ENCODE peak calls at places on chromosomes 7 and 10, in six cellular contexts. One of them, this sample, is unnamed.

GRCh38 chr7:22597845-22598244 is 97.9 kb upstream of the STEAP1B start:
- DNase-seq in heart right ventricle: no peak
- DNase-seq in substantia nigra: no peak
- DNase-seq in right cardiac atrium: no peak
- DNase-seq in stomach: no peak
- DNase-seq in CD4-positive, alpha-beta T cell: no peak
- DNase-seq in this sample: no peak

GRCh38 chr10:102334106-102334505 is 61.4 kb upstream of the NFKB2 start:
- DNase-seq in heart right ventricle: peak; percentile 51
- DNase-seq in substantia nigra: no peak
- DNase-seq in right cardiac atrium: peak; percentile 76
- DNase-seq in stomach: peak; percentile 32
- DNase-seq in CD4-positive, alpha-beta T cell: no peak
- DNase-seq in this sample: no peak

GRCh38 chr7:143229054-143229790 is 7.4 kb downstream of the TAS2R40 start:
- DNase-seq in heart right ventricle: peak; percentile 39
- DNase-seq in substantia nigra: no peak
- DNase-seq in right cardiac atrium: no peak
- DNase-seq in stomach: no peak
- DNase-seq in CD4-positive, alpha-beta T cell: no peak
- DNase-seq in this sample: no peak

GRCh38 chr7:100726998-100727761 is 6.2 kb upstream of the ZAN start:
- DNase-seq in heart right ventricle: no peak
- DNase-seq in substantia nigra: no peak
- DNase-seq in right cardiac atrium: no peak
- DNase-seq in stomach: no peak
- DNase-seq in CD4-positive, alpha-beta T cell: no peak
- DNase-seq in this sample: no peak

GRCh38 chr7:98995111-98995510 is 116.8 kb downstream of the TRRAP start:
- DNase-seq in heart right ventricle: no peak
- DNase-seq in substantia nigra: no peak
- DNase-seq in right cardiac atrium: no peak
- DNase-seq in stomach: no peak
- DNase-seq in CD4-positive, alpha-beta T cell: no peak
- DNase-seq in this sample: no peak

GRCh38 chr7:512541-513311 is 6.9 kb downstream of the PDGFA start:
- DNase-seq in heart right ventricle: no peak
- DNase-seq in substantia nigra: no peak
- DNase-seq in right cardiac atrium: peak; percentile 62
- DNase-seq in stomach: peak; percentile 87
- DNase-seq in CD4-positive, alpha-beta T cell: no peak
- DNase-seq in this sample: peak; percentile 75

GRCh38 chr10:58477902-58478301 is 34.8 kb upstream of the BICC1 start:
- DNase-seq in heart right ventricle: no peak
- DNase-seq in substantia nigra: no peak
- DNase-seq in right cardiac atrium: peak; percentile 41
- DNase-seq in stomach: no peak
- DNase-seq in CD4-positive, alpha-beta T cell: no peak
- DNase-seq in this sample: no peak

GRCh38 chr10:110912374-110912773 is 6.6 kb downstream of the BBIP1 start:
- DNase-seq in heart right ventricle: no peak
- DNase-seq in substantia nigra: no peak
- DNase-seq in right cardiac atrium: no peak
- DNase-seq in stomach: no peak
- DNase-seq in CD4-positive, alpha-beta T cell: no peak
- DNase-seq in this sample: no peak

GRCh38 chr10:69464801-69465401 is 13.6 kb downstream of the TSPAN15 start:
- DNase-seq in heart right ventricle: no peak
- DNase-seq in substantia nigra: no peak
- DNase-seq in right cardiac atrium: peak; percentile 78
- DNase-seq in stomach: peak; percentile 34
- DNase-seq in CD4-positive, alpha-beta T cell: no peak
- DNase-seq in this sample: peak; percentile 71

GRCh38 chr7:28787116-28787515 is 171.0 kb downstream of the TRIL start:
- DNase-seq in heart right ventricle: no peak
- DNase-seq in substantia nigra: no peak
- DNase-seq in right cardiac atrium: no peak
- DNase-seq in stomach: no peak
- DNase-seq in CD4-positive, alpha-beta T cell: no peak
- DNase-seq in this sample: no peak

GRCh38 chr7:55552320-55553086 is 19.8 kb downstream of the VOPP1 start:
- DNase-seq in heart right ventricle: peak; percentile 59
- DNase-seq in substantia nigra: no peak
- DNase-seq in right cardiac atrium: no peak
- DNase-seq in stomach: peak; percentile 62
- DNase-seq in CD4-positive, alpha-beta T cell: no peak
- DNase-seq in this sample: peak; percentile 81

GRCh38 chr10:131811239-131812011 is 89.4 kb upstream of the PPP2R2D start:
- DNase-seq in heart right ventricle: no peak
- DNase-seq in substantia nigra: no peak
- DNase-seq in right cardiac atrium: no peak
- DNase-seq in stomach: peak; percentile 15
- DNase-seq in CD4-positive, alpha-beta T cell: no peak
- DNase-seq in this sample: no peak

GRCh38 chr10:73956476-73957338 is 41.2 kb upstream of the VCL start:
- DNase-seq in heart right ventricle: no peak
- DNase-seq in substantia nigra: no peak
- DNase-seq in right cardiac atrium: peak; percentile 47
- DNase-seq in stomach: no peak
- DNase-seq in CD4-positive, alpha-beta T cell: no peak
- DNase-seq in this sample: no peak

GRCh38 chr7:106256137-106256536 is 28.6 kb downstream of the NAMPT start:
- DNase-seq in heart right ventricle: no peak
- DNase-seq in substantia nigra: no peak
- DNase-seq in right cardiac atrium: no peak
- DNase-seq in stomach: no peak
- DNase-seq in CD4-positive, alpha-beta T cell: no peak
- DNase-seq in this sample: no peak

GRCh38 chr7:100400656-100401055 is 27.4 kb downstream of the PILRA start:
- DNase-seq in heart right ventricle: no peak
- DNase-seq in substantia nigra: no peak
- DNase-seq in right cardiac atrium: no peak
- DNase-seq in stomach: no peak
- DNase-seq in CD4-positive, alpha-beta T cell: no peak
- DNase-seq in this sample: no peak

GRCh38 chr10:101867931-101868330 is 24.3 kb upstream of the KCNIP2 start:
- DNase-seq in heart right ventricle: no peak
- DNase-seq in substantia nigra: no peak
- DNase-seq in right cardiac atrium: no peak
- DNase-seq in stomach: no peak
- DNase-seq in CD4-positive, alpha-beta T cell: no peak
- DNase-seq in this sample: no peak

GRCh38 chr7:47291461-47292051 is 290.4 kb downstream of the TNS3 start:
- DNase-seq in heart right ventricle: no peak
- DNase-seq in substantia nigra: no peak
- DNase-seq in right cardiac atrium: no peak
- DNase-seq in stomach: no peak
- DNase-seq in CD4-positive, alpha-beta T cell: no peak
- DNase-seq in this sample: peak; percentile 73

GRCh38 chr10:4399571-4399970 is 426.4 kb upstream of the AKR1E2 start:
- DNase-seq in heart right ventricle: no peak
- DNase-seq in substantia nigra: no peak
- DNase-seq in right cardiac atrium: no peak
- DNase-seq in stomach: no peak
- DNase-seq in CD4-positive, alpha-beta T cell: no peak
- DNase-seq in this sample: no peak

GRCh38 chr7:86643478-86644281 is at the start of gene GRM3:
- DNase-seq in heart right ventricle: no peak
- DNase-seq in substantia nigra: peak; percentile 47
- DNase-seq in right cardiac atrium: peak; percentile 79
- DNase-seq in stomach: no peak
- DNase-seq in CD4-positive, alpha-beta T cell: no peak
- DNase-seq in this sample: no peak

GRCh38 chr7:101829856-101830255 is 12.4 kb downstream of the CUX1 start:
- DNase-seq in heart right ventricle: no peak
- DNase-seq in substantia nigra: no peak
- DNase-seq in right cardiac atrium: no peak
- DNase-seq in stomach: no peak
- DNase-seq in CD4-positive, alpha-beta T cell: no peak
- DNase-seq in this sample: no peak

GRCh38 chr7:10212664-10213063 is 761.0 kb upstream of the PHF14 start:
- DNase-seq in heart right ventricle: no peak
- DNase-seq in substantia nigra: no peak
- DNase-seq in right cardiac atrium: no peak
- DNase-seq in stomach: no peak
- DNase-seq in CD4-positive, alpha-beta T cell: no peak
- DNase-seq in this sample: no peak

GRCh38 chr7:106778656-106779250 is 86.3 kb upstream of the PIK3CG start:
- DNase-seq in heart right ventricle: no peak
- DNase-seq in substantia nigra: no peak
- DNase-seq in right cardiac atrium: no peak
- DNase-seq in stomach: no peak
- DNase-seq in CD4-positive, alpha-beta T cell: no peak
- DNase-seq in this sample: no peak

GRCh38 chr7:84714765-84715164 is 472.1 kb downstream of the SEMA3D start:
- DNase-seq in heart right ventricle: no peak
- DNase-seq in substantia nigra: no peak
- DNase-seq in right cardiac atrium: no peak
- DNase-seq in stomach: no peak
- DNase-seq in CD4-positive, alpha-beta T cell: no peak
- DNase-seq in this sample: no peak

GRCh38 chr7:157975401-157976372 is 611.9 kb downstream of the PTPRN2 start:
- DNase-seq in heart right ventricle: no peak
- DNase-seq in substantia nigra: no peak
- DNase-seq in right cardiac atrium: no peak
- DNase-seq in stomach: no peak
- DNase-seq in CD4-positive, alpha-beta T cell: no peak
- DNase-seq in this sample: no peak

GRCh38 chr7:91372323-91372722 is 108.1 kb downstream of the FZD1 start:
- DNase-seq in heart right ventricle: no peak
- DNase-seq in substantia nigra: no peak
- DNase-seq in right cardiac atrium: no peak
- DNase-seq in stomach: no peak
- DNase-seq in CD4-positive, alpha-beta T cell: no peak
- DNase-seq in this sample: no peak

DNA sequence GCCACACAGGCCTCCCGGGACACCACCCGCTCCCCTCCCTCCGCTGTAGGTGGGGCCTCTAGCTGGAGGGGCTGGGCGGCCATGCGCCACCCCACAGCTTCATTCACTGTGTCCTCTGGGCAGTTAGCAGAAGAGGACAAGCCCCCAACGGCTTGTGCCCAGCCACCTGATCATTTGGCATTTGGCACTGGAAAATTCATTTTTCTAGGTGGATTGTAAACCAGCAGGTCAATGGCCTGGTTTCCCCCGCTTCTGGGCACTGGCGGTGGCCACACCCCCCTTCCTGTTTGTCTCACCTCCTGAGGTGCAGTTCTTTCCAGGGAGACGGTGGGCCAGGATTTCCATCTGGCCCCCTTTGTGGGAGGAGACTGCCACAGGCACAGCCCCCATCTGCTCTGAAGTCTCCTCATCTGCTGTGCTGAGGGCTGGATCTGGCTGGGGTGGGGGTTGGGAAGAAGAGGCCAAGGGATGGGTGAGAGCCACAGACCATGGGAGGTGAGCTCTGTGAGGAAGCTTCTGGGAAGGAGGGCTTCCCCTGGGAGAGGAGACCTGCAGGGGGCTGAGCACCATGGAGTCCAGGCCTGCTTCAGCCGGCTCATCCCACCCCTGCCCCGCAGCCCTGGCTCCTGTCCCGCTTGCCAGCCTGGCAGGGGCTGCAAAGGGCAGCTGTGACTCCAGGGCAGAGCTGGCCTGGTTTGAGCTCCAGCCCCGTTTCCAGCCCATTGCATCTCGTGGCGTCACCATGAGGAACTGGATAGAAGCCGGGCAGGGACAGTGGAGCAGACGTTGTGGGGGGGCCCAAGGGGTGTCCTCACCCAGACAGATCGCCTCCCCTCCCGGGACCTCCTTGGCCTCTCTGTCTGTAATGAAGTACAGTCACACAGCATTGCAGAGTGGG is 40.1 kb upstream of the SLC29A3 start:
- DNase-seq in heart right ventricle: no peak
- DNase-seq in substantia nigra: peak; percentile 13
- DNase-seq in right cardiac atrium: no peak
- DNase-seq in stomach: no peak
- DNase-seq in CD4-positive, alpha-beta T cell: no peak
- DNase-seq in this sample: no peak
- H3K27ac ChIP-seq in heart right ventricle: no peak overlapping the region
- H3K27ac ChIP-seq in substantia nigra: peak overlapping the region; percentile 78
- H3K27ac ChIP-seq in right cardiac atrium: no peak overlapping the region
- H3K27ac ChIP-seq in stomach: no peak overlapping the region
- H3K27ac ChIP-seq in CD4-positive, alpha-beta T cell: no peak overlapping the region
- H3K27ac ChIP-seq in this sample: no peak overlapping the region

DNA sequence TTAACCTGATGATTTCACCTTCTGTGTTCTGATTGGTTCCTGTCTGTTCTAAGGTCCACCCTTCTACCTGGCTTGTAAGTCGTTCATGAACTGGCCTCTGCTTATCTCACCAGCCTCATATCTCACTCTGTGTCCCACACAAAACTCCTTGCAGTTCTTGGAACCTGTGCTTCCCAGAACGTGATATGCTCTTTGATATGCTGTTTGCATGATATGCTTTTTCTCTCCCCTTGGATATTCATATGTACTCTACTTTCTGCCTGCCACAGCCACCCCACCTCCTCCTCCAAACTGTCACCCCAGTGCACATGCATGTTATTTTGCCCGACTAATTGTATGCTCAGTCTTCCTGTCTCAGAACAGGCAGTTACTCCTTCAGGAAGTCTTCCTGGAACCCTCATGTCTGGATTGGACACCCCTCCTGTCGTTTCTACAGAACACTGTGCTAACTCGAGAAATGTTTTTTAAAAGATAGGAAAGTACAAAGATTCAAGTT is 1.9 kb upstream of the ITPRIP start:
- DNase-seq in heart right ventricle: no peak
- DNase-seq in substantia nigra: no peak
- DNase-seq in right cardiac atrium: peak; percentile 37
- DNase-seq in stomach: no peak
- DNase-seq in CD4-positive, alpha-beta T cell: no peak
- DNase-seq in this sample: no peak
- H3K27ac ChIP-seq in heart right ventricle: peak overlapping the region; percentile 99
- H3K27ac ChIP-seq in substantia nigra: no peak overlapping the region
- H3K27ac ChIP-seq in right cardiac atrium: peak overlapping the region; percentile 99
- H3K27ac ChIP-seq in stomach: peak overlapping the region; percentile 97
- H3K27ac ChIP-seq in CD4-positive, alpha-beta T cell: no peak overlapping the region
- H3K27ac ChIP-seq in this sample: peak overlapping the region; percentile 95

GRCh38 chr10:43931308-43931930 is 282.7 kb upstream of the ZNF32 start:
- DNase-seq in heart right ventricle: no peak
- DNase-seq in substantia nigra: no peak
- DNase-seq in right cardiac atrium: no peak
- DNase-seq in stomach: no peak
- DNase-seq in CD4-positive, alpha-beta T cell: no peak
- DNase-seq in this sample: no peak
- H3K27ac ChIP-seq in heart right ventricle: no peak overlapping the region
- H3K27ac ChIP-seq in substantia nigra: no peak overlapping the region
- H3K27ac ChIP-seq in right cardiac atrium: no peak overlapping the region
- H3K27ac ChIP-seq in stomach: no peak overlapping the region
- H3K27ac ChIP-seq in CD4-positive, alpha-beta T cell: no peak overlapping the region
- H3K27ac ChIP-seq in this sample: no peak overlapping the region

DNA sequence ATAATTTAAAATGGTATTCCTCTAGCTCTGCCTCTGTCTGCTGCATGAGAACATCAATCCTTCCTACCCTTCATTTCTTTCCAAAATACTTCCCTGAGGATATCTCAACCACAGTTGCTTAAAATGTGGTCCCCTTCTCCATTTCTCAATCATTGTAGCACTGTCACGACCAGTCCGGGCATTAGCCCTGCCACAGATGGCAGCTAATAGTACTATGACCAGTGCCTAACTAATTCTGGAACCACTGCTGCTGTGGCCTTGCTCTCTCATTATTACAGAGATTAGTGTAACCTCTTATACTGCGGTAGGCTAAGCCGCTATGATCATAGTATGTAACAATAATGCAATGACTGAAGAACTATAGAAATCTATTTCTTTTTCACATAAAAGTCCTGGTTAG is 66.0 kb downstream of the REEP3 start:
- DNase-seq in heart right ventricle: no peak
- DNase-seq in substantia nigra: no peak
- DNase-seq in right cardiac atrium: no peak
- DNase-seq in stomach: no peak
- DNase-seq in CD4-positive, alpha-beta T cell: no peak
- DNase-seq in this sample: no peak
- H3K27ac ChIP-seq in heart right ventricle: no peak overlapping the region
- H3K27ac ChIP-seq in substantia nigra: no peak overlapping the region
- H3K27ac ChIP-seq in right cardiac atrium: no peak overlapping the region
- H3K27ac ChIP-seq in stomach: no peak overlapping the region
- H3K27ac ChIP-seq in CD4-positive, alpha-beta T cell: no peak overlapping the region
- H3K27ac ChIP-seq in this sample: no peak overlapping the region

This sample was measured in aorta.